ENCODE peak calls at places on chromosomes 7 and 10, in eight cellular contexts. F, C, Z, R, P, N, D and V are unnamed samples. For H3K36me3, the result is how much of the 10 kb centered on the place peaks cover.

GRCh38 chr7:149267733-149268132 is 5.7 kb downstream of the ZNF783 start:
- DNase-seq in N (no peak), D (no peak), F (no peak), R (no peak), C (no peak), Z (no peak), P (no peak), V (no peak)

GRCh38 chr7:131653418-131654248 is 97.2 kb upstream of the PODXL start:
- DNase-seq in Z (no peak), C (no peak), D (peak), R (no peak), N (no peak), F (no peak), P (no peak), V (no peak)

GRCh38 chr7:70384891-70385290 is 747.1 kb upstream of the GALNT17 start:
- DNase-seq in P (no peak), R (no peak), C (no peak), D (no peak), F (no peak), N (no peak), Z (no peak), V (no peak)

GRCh38 chr7:131106681-131107342 is 220.9 kb upstream of the MKLN1 start:
- DNase-seq in N (no peak), Z (peak), D (peak), P (peak), F (peak), R (peak), C (peak), V (peak)

GRCh38 chr10:31554556-31554955 is 235.5 kb downstream of the ZEB1 start:
- DNase-seq in R (no peak), D (no peak), C (no peak), P (no peak), N (no peak), F (no peak), Z (no peak), V (no peak)

GRCh38 chr10:76301950-76302349 is 870.5 kb downstream of the LRMDA start:
- DNase-seq in D (no peak), C (no peak), Z (no peak), F (no peak), N (no peak), R (no peak), P (no peak), V (no peak)

GRCh38 chr10:72353028-72353962 is 1.4 kb downstream of the DNAJB12 start:
- DNase-seq in R (no peak), N (no peak), Z (peak), D (no peak), P (peak), F (no peak), C (no peak), V (peak)

GRCh38 chr10:13188593-13188992 is 27.2 kb downstream of the MCM10 start:
- DNase-seq in R (no peak), N (no peak), C (no peak), Z (no peak), F (no peak), D (no peak), P (no peak), V (no peak)

GRCh38 chr7:47227762-47228177 is 354.1 kb downstream of the TNS3 start:
- DNase-seq in R (no peak), C (no peak), Z (peak), F (no peak), N (no peak), P (no peak), D (peak), V (no peak)

GRCh38 chr7:1592299-1592842 is 22.5 kb upstream of the PSMG3 start:
- DNase-seq in F (no peak), P (no peak), R (no peak), C (no peak), D (no peak), N (no peak), Z (no peak), V (no peak)

GRCh38 chr7:112204072-112204775 is 2.0 kb downstream of the DOCK4 start:
- DNase-seq in D (no peak), C (no peak), N (no peak), P (no peak), F (no peak), Z (no peak), R (no peak), V (no peak)

GRCh38 chr7:47085491-47086275 is 496.2 kb downstream of the TNS3 start:
- DNase-seq in D (no peak), N (no peak), R (no peak), Z (no peak), C (no peak), P (no peak), F (no peak), V (no peak)

GRCh38 chr7:121385800-121386179 is 10.3 kb downstream of the FAM3C start:
- DNase-seq in Z (no peak), C (no peak), P (no peak), R (no peak), D (no peak), N (no peak), F (no peak), V (no peak)

GRCh38 chr10:5317547-5318107 is 47.1 kb upstream of the UCN3 start:
- DNase-seq in N (no peak), P (peak), Z (peak), D (no peak), F (no peak), R (no peak), C (no peak), V (no peak)

GRCh38 chr10:964988-965417 is 23.2 kb upstream of the GTPBP4 start:
- DNase-seq in R (no peak), D (no peak), Z (no peak), C (no peak), N (no peak), P (no peak), F (no peak), V (no peak)

GRCh38 chr7:18153183-18153748 is 125.6 kb upstream of the PRPS1L1 start:
- DNase-seq in Z (no peak), N (no peak), R (no peak), D (no peak), F (no peak), P (no peak), C (no peak), V (peak)

GRCh38 chr10:32795598-32796183 is 162.3 kb downstream of the ITGB1 start:
- DNase-seq in C (no peak), D (no peak), F (no peak), R (no peak), N (no peak), P (no peak), Z (peak), V (no peak)

GRCh38 chr10:28666751-28667467 is 10.4 kb upstream of the BAMBI start:
- DNase-seq in P (no peak), Z (no peak), C (no peak), D (no peak), N (no peak), R (no peak), F (no peak), V (no peak)

GRCh38 chr7:157951300-157952049 is 614.7 kb downstream of the DNAJB6 start:
- DNase-seq in D (no peak), Z (no peak), F (no peak), N (no peak), P (no peak), R (no peak), C (no peak), V (no peak)

GRCh38 chr10:117348236-117348635 is 27.0 kb downstream of the PDZD8 start:
- DNase-seq in R (no peak), Z (no peak), C (no peak), F (no peak), D (no peak), N (no peak), P (no peak), V (no peak)

GRCh38 chr10:119118231-119118630 is 14.3 kb downstream of the DENND10 start:
- DNase-seq in P (no peak), C (no peak), N (no peak), R (no peak), D (no peak), Z (no peak), F (no peak), V (no peak)

GRCh38 chr7:84948632-84949031 is 238.2 kb downstream of the SEMA3D start:
- DNase-seq in Z (no peak), D (no peak), N (no peak), R (no peak), F (no peak), C (no peak), P (no peak), V (no peak)

GRCh38 chr7:28830831-28831230 is 127.3 kb downstream of the TRIL start:
- DNase-seq in Z (no peak), N (no peak), D (no peak), C (no peak), F (no peak), P (no peak), R (no peak), V (no peak)

GRCh38 chr10:102009801-102010425 is 46.1 kb downstream of the ARMH3 start:
- DNase-seq in D (peak), N (peak), Z (no peak), C (no peak), F (peak), P (peak), R (peak), V (peak)
- TF ChIP-seq POLR2A in D (no peak), N (no peak), Z (no peak), C (no peak), F (no peak), P (no peak), R (no peak), V (no peak)

GRCh38 chr10:68047554-68048327 is 27.3 kb downstream of the HERC4 start:
- DNase-seq in C (no peak), D (no peak), Z (no peak), N (no peak), F (no peak), P (no peak), R (no peak), V (no peak)

GRCh38 chr10:68046642-68047041 is 28.4 kb downstream of the HERC4 start:
- DNase-seq in R (no peak), C (no peak), N (no peak), F (no peak), P (no peak), Z (no peak), D (no peak), V (no peak)

GRCh38 chr10:68049289-68050078 is 25.6 kb downstream of the HERC4 start:
- DNase-seq in N (no peak), F (no peak), R (no peak), Z (peak), D (no peak), P (no peak), C (no peak), V (no peak)

GRCh38 chr10:68043030-68043429 is 32.1 kb downstream of the HERC4 start:
- DNase-seq in D (no peak), N (no peak), C (no peak), Z (no peak), F (no peak), P (no peak), R (no peak), V (no peak)

GRCh38 chr10:68047088-68047487 is 28.0 kb downstream of the HERC4 start:
- DNase-seq in F (no peak), D (no peak), R (no peak), Z (no peak), C (no peak), P (no peak), N (no peak), V (no peak)
- H3K27ac ChIP-seq in F (no peak), D (no peak), R (no peak), Z (no peak), C (no peak), P (no peak), N (no peak), V (no peak)

GRCh38 chr10:63210611-63211196 is 77.6 kb downstream of the NRBF2 start:
- DNase-seq in R (no peak), C (no peak), F (no peak), Z (no peak), D (no peak), P (no peak), N (no peak), V (no peak)

GRCh38 chr10:63209703-63210102 is 76.6 kb downstream of the NRBF2 start:
- DNase-seq in P (no peak), C (no peak), N (no peak), Z (no peak), F (no peak), D (no peak), R (no peak), V (no peak)

GRCh38 chr10:63214586-63214985 is 81.5 kb downstream of the NRBF2 start:
- DNase-seq in R (no peak), D (no peak), P (no peak), F (no peak), N (no peak), Z (no peak), C (no peak), V (no peak)

GRCh38 chr10:63217120-63217605 is 84.0 kb downstream of the NRBF2 start:
- DNase-seq in D (no peak), P (no peak), R (no peak), C (no peak), F (no peak), N (no peak), Z (peak), V (no peak)

GRCh38 chr10:63213489-63213888 is 80.4 kb downstream of the NRBF2 start:
- DNase-seq in N (no peak), P (no peak), C (no peak), D (no peak), F (no peak), Z (no peak), R (no peak), V (no peak)
- H3K36me3 ChIP-seq in N (under half), P (under half), C (under half), D (under half), F (under half), Z (half or more), R (under half), V (under half)

DNA sequence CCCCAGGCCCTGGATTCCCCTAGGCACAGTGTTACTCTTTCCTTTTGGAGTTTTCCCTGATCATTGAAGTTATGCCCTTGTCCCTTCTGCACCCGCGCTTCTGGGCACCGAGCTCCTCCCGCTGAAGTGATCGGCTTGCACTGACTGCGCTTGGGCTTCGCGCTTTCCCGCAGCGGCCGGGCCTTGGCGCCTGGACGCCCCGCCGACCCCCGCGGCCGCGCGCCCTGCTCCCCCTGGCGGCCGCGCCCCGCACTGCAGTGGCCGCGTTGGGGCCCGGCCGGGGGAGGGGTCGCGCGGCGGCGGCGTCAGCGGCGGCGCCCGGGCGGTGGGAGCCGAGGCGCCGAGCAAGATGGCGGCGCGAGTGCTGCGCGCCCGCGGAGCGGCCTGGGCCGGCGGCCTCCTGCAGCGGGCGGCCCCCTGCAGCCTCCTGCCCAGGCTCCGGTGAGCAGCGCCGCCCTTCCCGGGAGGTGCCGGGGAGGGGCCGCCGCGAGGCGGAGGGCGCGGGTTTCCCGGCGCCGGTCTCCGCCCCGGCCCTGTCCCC is at the start of gene NIPSNAP2:
- DNase-seq in D (peak), R (peak), C (peak), P (peak), Z (peak), N (peak), F (peak), V (peak)
- TF ChIP-seq POLR2A in D (peak), R (no peak), C (peak), P (peak), Z (no peak), N (peak), F (no peak), V (no peak)

GRCh38 chr10:110220383-110220782 is 13.0 kb downstream of the MXI1 start:
- DNase-seq in C (no peak), P (no peak), D (no peak), F (peak), R (peak), N (no peak), Z (no peak), V (no peak)
- H3K27ac ChIP-seq in C (no peak), P (no peak), D (peak), F (peak), R (peak), N (no peak), Z (no peak), V (peak)

DNA sequence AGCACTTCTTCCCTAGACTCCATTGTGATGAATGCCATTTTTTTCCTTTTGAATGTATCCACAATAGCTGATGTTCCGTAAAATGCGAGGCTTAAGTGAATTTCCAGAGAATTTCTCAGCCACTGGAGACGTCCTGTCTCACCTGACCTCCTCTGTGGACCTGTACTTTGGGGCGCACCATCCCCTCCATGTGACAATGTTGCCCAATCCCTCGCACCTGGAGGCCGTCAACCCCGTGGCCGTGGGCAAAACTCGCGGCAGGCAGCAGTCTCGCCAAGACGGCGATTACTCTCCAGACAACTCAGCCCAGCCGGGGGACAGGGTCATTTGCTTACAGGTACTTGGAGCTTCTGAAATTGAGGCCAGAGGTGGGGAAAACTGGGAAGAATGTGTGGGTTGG is 20.2 kb downstream of the DHTKD1 start:
- DNase-seq in F (no peak), D (no peak), N (no peak), C (no peak), P (no peak), Z (no peak), R (no peak), V (no peak)
- H3K36me3 ChIP-seq in F (half or more), D (under half), N (half or more), C (half or more), P (under half), Z (under half), R (under half), V (under half)

GRCh38 chr7:141023305-141023704 is 8.6 kb upstream of the MRPS33 start:
- DNase-seq in D (no peak), R (no peak), C (no peak), F (no peak), P (no peak), N (no peak), Z (no peak), V (no peak)
- TF ChIP-seq POLR2A in D (no peak), R (no peak), C (no peak), F (no peak), P (no peak), N (no peak), Z (no peak), V (no peak)

DNA sequence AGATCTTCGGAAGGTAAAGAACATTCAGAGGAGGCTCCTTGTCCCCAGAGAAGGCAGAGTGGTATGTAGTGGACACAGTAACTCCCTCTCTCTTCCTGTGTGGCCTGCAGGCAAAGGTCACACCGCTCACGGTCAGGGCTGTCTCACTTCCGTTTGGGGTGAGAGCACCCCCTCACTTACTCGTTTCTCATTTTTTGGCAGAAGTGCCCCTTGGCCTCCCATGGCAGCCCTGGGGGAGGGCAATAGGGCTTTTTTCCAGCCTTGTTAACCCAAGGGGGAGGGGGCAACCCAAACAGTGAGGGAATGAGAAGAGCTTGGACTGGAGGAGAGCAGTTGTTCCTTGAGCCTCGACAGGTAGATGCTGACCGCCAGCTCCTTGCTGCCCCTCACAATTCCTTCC is 31.8 kb upstream of the SRGN start:
- DNase-seq in D (no peak), C (peak), Z (peak), N (no peak), F (no peak), P (peak), R (no peak), V (no peak)
- H3K27ac ChIP-seq in D (no peak), C (peak), Z (no peak), N (no peak), F (no peak), P (peak), R (no peak), V (no peak)

GRCh38 chr10:122227754-122228153 is 43.3 kb upstream of the BTBD16 start:
- DNase-seq in C (no peak), P (no peak), D (no peak), Z (no peak), F (no peak), R (no peak), N (no peak), V (no peak)

GRCh38 chr10:122232781-122233180 is 38.3 kb upstream of the BTBD16 start:
- DNase-seq in N (no peak), D (no peak), C (no peak), P (no peak), R (no peak), F (no peak), Z (no peak), V (no peak)

GRCh38 chr10:122230222-122230621 is 40.9 kb upstream of the BTBD16 start:
- DNase-seq in P (no peak), R (no peak), F (no peak), N (no peak), D (no peak), C (no peak), Z (no peak), V (no peak)

GRCh38 chr10:122233857-122234348 is 37.2 kb upstream of the BTBD16 start:
- DNase-seq in F (no peak), C (no peak), N (no peak), D (no peak), Z (no peak), R (no peak), P (no peak), V (no peak)

DNA sequence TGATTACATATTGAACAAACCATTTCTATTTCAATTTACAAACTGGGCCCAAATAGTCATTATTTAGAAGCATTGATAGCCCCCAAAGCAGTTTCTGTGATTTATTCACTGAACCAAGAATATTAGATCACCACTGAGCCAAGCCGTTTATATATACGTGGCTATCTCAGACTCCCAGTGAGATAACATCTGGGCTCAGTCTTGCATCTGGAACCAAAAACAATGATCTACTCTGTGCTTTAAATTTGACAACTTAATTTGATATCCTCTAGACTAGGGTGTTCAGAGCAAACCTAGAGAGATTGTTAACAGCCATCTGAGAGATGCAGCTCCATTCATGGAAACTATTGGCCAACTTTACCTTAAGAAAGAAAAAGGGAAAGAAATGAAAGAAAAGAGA is 41.4 kb upstream of the BTBD16 start:
- DNase-seq in P (no peak), D (no peak), F (no peak), R (no peak), Z (no peak), C (no peak), N (no peak), V (no peak)
- H3K36me3 ChIP-seq in P (half or more), D (under half), F (half or more), R (under half), Z (under half), C (under half), N (half or more), V (under half)